ENCODE peak calls at places on chromosomes 1 and 21, in four cellular contexts. A, E, Y and T are unnamed samples.

GRCh38 chr1:68132426-68133130 is 82.2 kb upstream of the DIRAS3 start:
- DNase-seq in E (no peak), A (no peak), Y (no peak), T (no peak)

GRCh38 chr21:38679531-38679930 is 126.2 kb upstream of the ETS2 start:
- DNase-seq in E (no peak), A (no peak), Y (no peak), T (peak; percentile 62)

GRCh38 chr1:2298685-2299673 is 70.9 kb downstream of the SKI start:
- DNase-seq in Y (no peak), A (no peak), E (no peak), T (no peak)

GRCh38 chr21:43872549-43873198 is 7.7 kb downstream of the AGPAT3 start:
- DNase-seq in E (no peak), Y (no peak), A (no peak), T (no peak)

GRCh38 chr21:43362928-43363314 is 64.0 kb downstream of the SIK1 start:
- DNase-seq in A (no peak), E (no peak), Y (no peak), T (no peak)

GRCh38 chr1:209387969-209388329 is 195.6 kb upstream of the CAMK1G start:
- DNase-seq in A (no peak), Y (peak; percentile 85), E (no peak), T (peak; percentile 51)

GRCh38 chr1:223394706-223395105 is 1.5 kb downstream of the CCDC185 start:
- DNase-seq in E (no peak), A (no peak), Y (no peak), T (no peak)

GRCh38 chr1:62508187-62508758 is 71.4 kb downstream of the USP1 start:
- DNase-seq in Y (peak; percentile 39), A (no peak), E (no peak), T (peak; percentile 65)

GRCh38 chr1:180932373-180932772 is 19.7 kb downstream of the KIAA1614 start:
- DNase-seq in Y (no peak), E (no peak), A (no peak), T (no peak)

GRCh38 chr1:82704393-82704792 is 903.7 kb downstream of the ADGRL2 start:
- DNase-seq in Y (no peak), A (no peak), E (no peak), T (no peak)

GRCh38 chr1:167713330-167714081 is 8.3 kb upstream of the MPZL1 start:
- DNase-seq in E (peak; percentile 59), Y (peak; percentile 62), A (peak; percentile 79), T (peak; percentile 24)

GRCh38 chr1:90012305-90012704 is 17.4 kb downstream of the ZNF326 start:
- DNase-seq in E (no peak), A (no peak), Y (no peak), T (no peak)

GRCh38 chr1:241990040-241990439 is 8.9 kb downstream of the MAP1LC3C start:
- DNase-seq in Y (peak; percentile 91), A (no peak), E (peak; percentile 63), T (peak; percentile 82)

GRCh38 chr1:81007024-81007423 is 793.7 kb upstream of the ADGRL2 start:
- DNase-seq in E (no peak), A (no peak), Y (no peak), T (no peak)

GRCh38 chr1:47332779-47333577 is 612 bp upstream of the CMPK1 start:
- DNase-seq in A (no peak), Y (no peak), E (no peak), T (no peak)

GRCh38 chr1:47333922-47334764 is 553 bp downstream of the CMPK1 start:
- DNase-seq in Y (peak; percentile 92), A (peak; percentile 85), E (peak; percentile 76), T (peak; percentile 74)

GRCh38 chr1:47330212-47330611 is 3.4 kb upstream of the CMPK1 start:
- DNase-seq in E (no peak), A (no peak), Y (no peak), T (no peak)

GRCh38 chr1:47333578-47333921 is at the start of gene CMPK1:
- DNase-seq in E (peak; percentile 75), A (peak; percentile 79), Y (peak; percentile 87), T (peak; percentile 77)

DNA sequence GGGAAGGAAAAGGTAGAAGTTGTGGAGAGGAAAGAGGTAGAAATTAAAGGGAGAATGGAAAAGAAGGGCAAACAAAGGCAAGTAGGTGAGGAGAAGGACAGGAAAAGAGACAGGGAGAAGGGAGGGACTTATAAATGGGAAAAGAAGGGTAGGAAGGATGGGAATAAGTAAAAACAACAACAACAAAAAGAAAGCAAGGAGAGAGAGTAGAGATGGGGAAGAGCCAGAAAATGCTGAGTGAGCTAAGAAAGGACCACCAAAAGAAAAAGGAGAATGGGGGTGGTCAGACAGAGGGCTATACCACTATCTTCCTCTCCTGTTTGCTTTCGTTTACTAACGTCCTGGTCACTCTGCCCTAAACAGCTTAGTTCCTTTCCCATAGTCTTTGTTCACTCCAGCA is 1.7 kb upstream of the CMPK1 start:
- DNase-seq in E (no peak), A (no peak), Y (no peak), T (no peak)
- H3K56ac ChIP-seq in E (no peak overlapping the region), A (no peak overlapping the region), Y (no peak overlapping the region), T (no peak overlapping the region)

DNA sequence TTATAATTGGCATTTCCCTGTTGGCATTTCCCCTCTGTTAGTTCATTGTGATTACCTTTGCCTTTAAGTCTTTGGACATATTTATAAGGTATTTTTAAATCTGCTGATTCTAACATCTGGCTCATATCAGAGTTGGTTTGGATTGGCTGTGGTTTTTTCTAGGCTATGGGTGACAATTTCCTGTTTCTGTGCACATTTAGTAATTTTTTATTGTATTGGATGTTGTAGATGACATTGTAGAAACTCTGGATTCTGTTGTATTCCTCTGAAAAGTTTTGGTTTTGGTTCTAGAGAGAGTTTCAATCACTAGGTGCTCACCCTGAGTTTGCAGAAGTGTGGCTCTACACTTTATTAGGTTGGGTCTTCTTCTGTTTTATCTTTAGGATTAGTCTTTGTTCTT is 110.1 kb upstream of the ARHGEF16 start:
- DNase-seq in Y (no peak), A (no peak), E (no peak), T (no peak)
- H3K56ac ChIP-seq in Y (no peak overlapping the region), A (no peak overlapping the region), E (no peak overlapping the region), T (no peak overlapping the region)

GRCh38 chr1:64423526-64423925 is 46.4 kb upstream of the CACHD1 start:
- DNase-seq in Y (peak; percentile 71), E (no peak), A (no peak), T (no peak)
- H3K56ac ChIP-seq in Y (no peak overlapping the region), E (no peak overlapping the region), A (no peak overlapping the region), T (no peak overlapping the region)

DNA sequence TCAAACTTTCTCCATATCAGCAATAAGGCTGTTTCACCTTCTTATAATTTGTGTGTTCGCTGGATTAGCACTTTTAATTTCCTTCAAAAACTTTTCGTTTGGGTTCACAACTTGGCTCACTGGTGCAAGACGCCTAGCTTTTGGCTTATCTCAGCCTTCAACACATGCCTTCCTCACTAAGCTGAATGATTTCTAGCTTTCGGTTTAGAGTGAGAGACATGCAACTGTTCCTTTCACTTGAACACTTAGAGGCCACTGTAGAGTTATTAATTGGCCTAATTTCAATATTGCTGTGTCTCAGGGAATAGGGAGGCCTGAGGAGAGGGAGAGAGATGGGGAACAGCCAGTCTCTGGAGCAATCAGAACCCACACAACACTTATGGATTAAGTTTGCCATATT is 41.2 kb upstream of the IFNLR1 start:
- DNase-seq in Y (no peak), E (no peak), A (no peak), T (no peak)
- H3K56ac ChIP-seq in Y (no peak overlapping the region), E (no peak overlapping the region), A (no peak overlapping the region), T (no peak overlapping the region)

GRCh38 chr1:226202246-226202645 is 15.7 kb upstream of the ACBD3 start:
- DNase-seq in A (no peak), E (no peak), Y (no peak), T (no peak)
- H3K56ac ChIP-seq in A (no peak overlapping the region), E (no peak overlapping the region), Y (peak overlapping the region; percentile 32), T (no peak overlapping the region)

GRCh38 chr1:19202396-19202795 is 7.7 kb downstream of the UBR4 start:
- DNase-seq in E (no peak), Y (no peak), A (no peak), T (no peak)

GRCh38 chr1:19199393-19200280 is 10.4 kb downstream of the UBR4 start:
- DNase-seq in Y (no peak), A (no peak), E (no peak), T (no peak)

GRCh38 chr1:19198820-19199219 is 11.2 kb downstream of the UBR4 start:
- DNase-seq in E (no peak), A (no peak), Y (no peak), T (no peak)

GRCh38 chr1:19200281-19200604 is 9.8 kb downstream of the UBR4 start:
- DNase-seq in A (no peak), E (no peak), Y (no peak), T (no peak)

DNA sequence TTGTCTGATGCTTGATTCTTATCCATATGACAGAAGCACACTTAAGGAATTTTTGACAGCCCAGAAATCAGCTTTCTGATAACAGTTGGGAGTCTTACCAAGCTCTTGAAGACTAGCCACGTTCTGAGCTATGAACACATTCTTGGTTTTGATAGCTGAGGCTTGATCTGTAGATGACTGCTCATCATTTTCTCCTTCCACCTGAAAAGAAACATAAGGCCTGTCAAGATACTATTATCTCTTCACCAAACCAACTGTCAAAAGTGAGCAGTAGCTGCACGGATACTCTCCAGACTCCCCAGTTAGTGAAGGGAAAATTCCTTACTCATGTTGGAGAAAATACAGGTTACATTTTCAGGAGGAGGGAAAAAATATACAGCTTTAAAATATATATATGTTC is 12.2 kb downstream of the UBR4 start:
- DNase-seq in E (no peak), Y (no peak), A (no peak), T (no peak)
- H3K56ac ChIP-seq in E (no peak overlapping the region), Y (no peak overlapping the region), A (no peak overlapping the region), T (no peak overlapping the region)